ENCODE peak calls at places on chromosome 7, in four cellular contexts. C, M, B and S are unnamed samples.
A peak's percentile ranks its signal among the peaks of the same experiment; 100 is the strongest.

GRCh38 chr7:55591282-55591931 is 19.1 kb upstream of the VOPP1 start:
- DNase-seq in C (no peak), M (no peak), B (no peak), S (no peak)

GRCh38 chr7:113217314-113217713 is 99.0 kb upstream of the SMIM30 start:
- DNase-seq in C (no peak), M (no peak), B (no peak), S (no peak)

GRCh38 chr7:98178762-98179490 is 32.3 kb upstream of the BHLHA15 start:
- DNase-seq in C (no peak), M (peak; percentile 40), B (no peak), S (no peak)

GRCh38 chr7:13988765-13989137 is 715 bp downstream of the ETV1 start:
- DNase-seq in C (no peak), M (no peak), B (no peak), S (no peak)

GRCh38 chr7:11843113-11843765 is 11.2 kb upstream of the THSD7A start:
- DNase-seq in C (no peak), M (peak; percentile 13), B (no peak), S (no peak)

GRCh38 chr7:3520206-3520605 is 219.2 kb downstream of the SDK1 start:
- DNase-seq in C (no peak), M (no peak), B (no peak), S (no peak)

GRCh38 chr7:84236398-84236797 is 41.8 kb upstream of the SEMA3A start:
- DNase-seq in C (no peak), M (peak; percentile 94), B (no peak), S (no peak)

GRCh38 chr7:55568613-55569268 is 3.6 kb downstream of the VOPP1 start:
- DNase-seq in C (no peak), M (no peak), B (no peak), S (no peak)

GRCh38 chr7:81611040-81611439 is 158.8 kb downstream of the HGF start:
- DNase-seq in C (no peak), M (no peak), B (no peak), S (no peak)

GRCh38 chr7:149496642-149497391 is 792 bp downstream of the ZNF746 start:
- DNase-seq in C (peak; percentile 47), M (peak; percentile 10), B (no peak), S (no peak)

GRCh38 chr7:133081119-133081604 is 728 bp downstream of the CHCHD3 start:
- DNase-seq in C (no peak), M (no peak), B (no peak), S (no peak)

GRCh38 chr7:136133491-136133990 is 156.4 kb upstream of the MTPN start:
- DNase-seq in C (no peak), M (no peak), B (no peak), S (no peak)

GRCh38 chr7:34837826-34838225 is 179.8 kb downstream of the NPSR1 start:
- DNase-seq in C (no peak), M (peak; percentile 42), B (no peak), S (no peak)

GRCh38 chr7:18096087-18096486 is 68.4 kb upstream of the PRPS1L1 start:
- DNase-seq in C (no peak), M (peak; percentile 57), B (no peak), S (no peak)